ENCODE peak calls at places on chromosomes 2 and 18, in seven cellular contexts. T, S, K, U, B, R and G are unnamed samples.

GRCh38 chr2:80858955-80859354 is 554.4 kb upstream of the LRRTM1 start:
- DNase-seq in U (no peak), K (no peak), T (no peak), S (no peak), B (no peak), R (no peak), G (no peak)

GRCh38 chr2:53202063-53202462 is 565.5 kb upstream of the CHAC2 start:
- DNase-seq in T (no peak), S (peak; percentile 28), R (no peak), B (no peak), K (no peak), U (peak; percentile 49), G (no peak)

GRCh38 chr2:51032748-51033355 is 920 bp upstream of the NRXN1 start:
- DNase-seq in K (no peak), R (no peak), S (no peak), U (no peak), T (no peak), B (no peak), G (no peak)

GRCh38 chr18:48033770-48034650 is 103.6 kb upstream of the SMAD2 start:
- DNase-seq in U (no peak), S (peak; percentile 33), R (peak; percentile 80), K (no peak), T (no peak), B (no peak), G (peak; percentile 59)

GRCh38 chr2:205387350-205388045 is 294.8 kb upstream of the NRP2 start:
- DNase-seq in B (no peak), R (no peak), U (no peak), T (no peak), S (no peak), K (no peak), G (no peak)

GRCh38 chr2:230714122-230714453 is 1.4 kb downstream of the CAB39 start:
- DNase-seq in T (no peak), R (no peak), U (no peak), S (peak; percentile 73), B (no peak), K (peak; percentile 53), G (no peak)

GRCh38 chr18:9392726-9393125 is 58.2 kb downstream of the TWSG1 start:
- DNase-seq in T (no peak), R (no peak), B (no peak), K (no peak), U (no peak), S (no peak), G (no peak)

GRCh38 chr2:135167273-135167672 is 115.2 kb downstream of the RAB3GAP1 start:
- DNase-seq in U (no peak), S (no peak), B (no peak), R (no peak), T (no peak), K (no peak), G (no peak)

GRCh38 chr2:229043681-229044080 is 227.4 kb downstream of the PID1 start:
- DNase-seq in R (no peak), B (no peak), S (no peak), K (no peak), U (no peak), T (no peak), G (no peak)

GRCh38 chr2:113886479-113887383 is 3.2 kb upstream of the ACTR3 start:
- DNase-seq in R (peak; percentile 87), T (no peak), B (peak; percentile 72), K (no peak), U (no peak), S (peak; percentile 80), G (no peak)

GRCh38 chr18:52340466-52341378 is 725 bp downstream of the DCC start:
- DNase-seq in S (no peak), K (no peak), T (no peak), U (no peak), B (no peak), R (no peak), G (no peak)

GRCh38 chr2:169664600-169664977 is 29.6 kb downstream of the CFAP210 start:
- DNase-seq in R (no peak), B (no peak), T (no peak), S (peak; percentile 21), K (no peak), U (no peak), G (no peak)

GRCh38 chr2:133856678-133857077 is 288.4 kb upstream of the NCKAP5 start:
- DNase-seq in R (no peak), U (no peak), K (no peak), T (no peak), S (no peak), B (no peak), G (no peak)

GRCh38 chr2:58899692-58900091 is 658.6 kb upstream of the FANCL start:
- DNase-seq in B (no peak), U (no peak), T (no peak), R (no peak), K (no peak), S (peak; percentile 56), G (no peak)

GRCh38 chr2:135037831-135038230 is 9.4 kb downstream of the MAP3K19 start:
- DNase-seq in B (no peak), U (no peak), S (no peak), K (no peak), R (no peak), T (no peak), G (no peak)

GRCh38 chr18:42310956-42311355 is 355.9 kb downstream of the PIK3C3 start:
- DNase-seq in R (no peak), T (no peak), K (no peak), U (no peak), B (no peak), S (peak; percentile 57), G (no peak)

GRCh38 chr18:8283901-8284585 is 325.2 kb upstream of the RAB12 start:
- DNase-seq in S (peak; percentile 47), B (no peak), T (no peak), K (no peak), R (no peak), U (no peak), G (no peak)

GRCh38 chr2:43269074-43269572 is 42.7 kb upstream of the ZFP36L2 start:
- DNase-seq in T (no peak), R (peak; percentile 98), B (peak; percentile 76), U (peak; percentile 15), S (peak; percentile 93), K (no peak), G (no peak)

GRCh38 chr2:190450363-190450762 is 42.2 kb downstream of the MFSD6 start:
- DNase-seq in S (no peak), R (no peak), T (no peak), B (no peak), K (no peak), U (no peak), G (no peak)

GRCh38 chr2:68216454-68217310 is 35.6 kb downstream of the PPP3R1 start:
- DNase-seq in T (no peak), U (no peak), R (no peak), B (no peak), S (no peak), K (no peak), G (no peak)

GRCh38 chr2:240782221-240782885 is 37.7 kb downstream of the KIF1A start:
- DNase-seq in T (no peak), S (no peak), B (no peak), R (peak; percentile 79), U (no peak), K (no peak), G (peak; percentile 84)

GRCh38 chr18:21004721-21005120 is 106.9 kb downstream of the ROCK1 start:
- DNase-seq in S (peak; percentile 72), K (no peak), U (no peak), B (no peak), R (no peak), T (no peak), G (no peak)

GRCh38 chr2:66569321-66569851 is 134.5 kb downstream of the MEIS1 start:
- DNase-seq in S (no peak), T (no peak), B (no peak), U (peak; percentile 27), R (no peak), K (no peak), G (no peak)

GRCh38 chr2:241009191-241009590 is 10.8 kb downstream of the SNED1 start:
- DNase-seq in S (no peak), K (no peak), U (no peak), T (no peak), R (no peak), B (peak; percentile 42), G (peak; percentile 84)

GRCh38 chr2:182372661-182373060 is 54.2 kb downstream of the PDE1A start:
- DNase-seq in U (peak; percentile 24), R (no peak), S (peak; percentile 86), T (no peak), K (no peak), B (no peak), G (no peak)

GRCh38 chr2:12714391-12715221 is 2.1 kb upstream of the TRIB2 start:
- DNase-seq in T (no peak), K (no peak), R (no peak), S (no peak), B (no peak), U (no peak), G (no peak)

GRCh38 chr2:31136732-31137131 is 1.5 kb downstream of the GALNT14 start:
- DNase-seq in U (no peak), R (no peak), B (no peak), S (no peak), K (no peak), T (no peak), G (no peak)

GRCh38 chr2:20634430-20635095 is 16.3 kb downstream of the HS1BP3 start:
- DNase-seq in R (no peak), K (no peak), B (peak; percentile 51), U (no peak), T (no peak), S (peak; percentile 50), G (peak; percentile 85)